ENCODE peak calls at places on chromosomes 4 and X, in nine cellular contexts. One of them, this sample, is unnamed.

GRCh38 chr4:184645904-184646610 is 3.2 kb downstream of the CASP3 start:
- DNase-seq in cardiac muscle cell: no peak
- DNase-seq in T-helper 2 cell: no peak
- DNase-seq in activated T-cell treated with anti-CD3 and anti-CD28 coated beads for 1 hour: no peak
- DNase-seq in progenitor cell of endocrine pancreas: no peak
- DNase-seq in NCI-H526: peak
- DNase-seq in iris pigment epithelial cell: no peak
- DNase-seq in body of pancreas: no peak
- DNase-seq in NCI-H1105: no peak
- DNase-seq in this sample: no peak

GRCh38 chr4:154569028-154569427 is 6.2 kb downstream of the FGB start:
- DNase-seq in body of pancreas: no peak
- DNase-seq in NCI-H1105: no peak
- DNase-seq in iris pigment epithelial cell: peak
- DNase-seq in T-helper 2 cell: no peak
- DNase-seq in cardiac muscle cell: no peak
- DNase-seq in NCI-H526: no peak
- DNase-seq in activated T-cell treated with anti-CD3 and anti-CD28 coated beads for 1 hour: no peak
- DNase-seq in progenitor cell of endocrine pancreas: no peak
- DNase-seq in this sample: no peak

GRCh38 chr4:5079581-5079980 is 28.3 kb downstream of the STK32B start:
- DNase-seq in iris pigment epithelial cell: no peak
- DNase-seq in T-helper 2 cell: no peak
- DNase-seq in NCI-H1105: no peak
- DNase-seq in progenitor cell of endocrine pancreas: no peak
- DNase-seq in NCI-H526: no peak
- DNase-seq in cardiac muscle cell: no peak
- DNase-seq in body of pancreas: no peak
- DNase-seq in activated T-cell treated with anti-CD3 and anti-CD28 coated beads for 1 hour: no peak
- DNase-seq in this sample: no peak

GRCh38 chr4:91116861-91117260 is 989.7 kb downstream of the CCSER1 start:
- DNase-seq in progenitor cell of endocrine pancreas: no peak
- DNase-seq in cardiac muscle cell: no peak
- DNase-seq in NCI-H526: peak
- DNase-seq in body of pancreas: no peak
- DNase-seq in NCI-H1105: no peak
- DNase-seq in T-helper 2 cell: no peak
- DNase-seq in iris pigment epithelial cell: peak
- DNase-seq in activated T-cell treated with anti-CD3 and anti-CD28 coated beads for 1 hour: no peak
- DNase-seq in this sample: no peak

GRCh38 chrX:68183612-68184214 is 249.6 kb downstream of the OPHN1 start:
- DNase-seq in NCI-H1105: no peak
- DNase-seq in NCI-H526: peak
- DNase-seq in cardiac muscle cell: peak
- DNase-seq in progenitor cell of endocrine pancreas: no peak
- DNase-seq in body of pancreas: no peak
- DNase-seq in iris pigment epithelial cell: peak
- DNase-seq in T-helper 2 cell: no peak
- DNase-seq in activated T-cell treated with anti-CD3 and anti-CD28 coated beads for 1 hour: no peak
- DNase-seq in this sample: no peak

GRCh38 chrX:76439188-76439587 is 11.7 kb downstream of the MAGEE1 start:
- DNase-seq in progenitor cell of endocrine pancreas: no peak
- DNase-seq in NCI-H526: no peak
- DNase-seq in T-helper 2 cell: no peak
- DNase-seq in iris pigment epithelial cell: no peak
- DNase-seq in body of pancreas: no peak
- DNase-seq in activated T-cell treated with anti-CD3 and anti-CD28 coated beads for 1 hour: no peak
- DNase-seq in NCI-H1105: no peak
- DNase-seq in cardiac muscle cell: no peak
- DNase-seq in this sample: no peak

GRCh38 chrX:82782014-82782413 is 726.1 kb upstream of the POU3F4 start:
- DNase-seq in iris pigment epithelial cell: no peak
- DNase-seq in cardiac muscle cell: no peak
- DNase-seq in body of pancreas: no peak
- DNase-seq in NCI-H526: no peak
- DNase-seq in NCI-H1105: no peak
- DNase-seq in T-helper 2 cell: no peak
- DNase-seq in progenitor cell of endocrine pancreas: no peak
- DNase-seq in activated T-cell treated with anti-CD3 and anti-CD28 coated beads for 1 hour: no peak
- DNase-seq in this sample: no peak

GRCh38 chr4:65391814-65392213 is 278.5 kb downstream of the EPHA5 start:
- DNase-seq in cardiac muscle cell: no peak
- DNase-seq in NCI-H1105: no peak
- DNase-seq in T-helper 2 cell: no peak
- DNase-seq in iris pigment epithelial cell: peak
- DNase-seq in progenitor cell of endocrine pancreas: no peak
- DNase-seq in NCI-H526: no peak
- DNase-seq in body of pancreas: no peak
- DNase-seq in activated T-cell treated with anti-CD3 and anti-CD28 coated beads for 1 hour: no peak
- DNase-seq in this sample: no peak

GRCh38 chr4:137558951-137559350 is 26.7 kb upstream of the PCDH18 start:
- DNase-seq in NCI-H1105: no peak
- DNase-seq in iris pigment epithelial cell: peak
- DNase-seq in NCI-H526: no peak
- DNase-seq in body of pancreas: no peak
- DNase-seq in cardiac muscle cell: no peak
- DNase-seq in progenitor cell of endocrine pancreas: no peak
- DNase-seq in activated T-cell treated with anti-CD3 and anti-CD28 coated beads for 1 hour: no peak
- DNase-seq in T-helper 2 cell: no peak
- DNase-seq in this sample: no peak

GRCh38 chrX:68307767-68308166 is 125.5 kb downstream of the OPHN1 start:
- DNase-seq in cardiac muscle cell: no peak
- DNase-seq in NCI-H1105: no peak
- DNase-seq in NCI-H526: no peak
- DNase-seq in activated T-cell treated with anti-CD3 and anti-CD28 coated beads for 1 hour: no peak
- DNase-seq in T-helper 2 cell: no peak
- DNase-seq in iris pigment epithelial cell: peak
- DNase-seq in body of pancreas: no peak
- DNase-seq in progenitor cell of endocrine pancreas: no peak
- DNase-seq in this sample: no peak

GRCh38 chr4:42655921-42656735 is 777 bp downstream of the ATP8A1 start:
- DNase-seq in body of pancreas: peak
- DNase-seq in iris pigment epithelial cell: peak
- DNase-seq in activated T-cell treated with anti-CD3 and anti-CD28 coated beads for 1 hour: peak
- DNase-seq in NCI-H1105: no peak
- DNase-seq in cardiac muscle cell: peak
- DNase-seq in progenitor cell of endocrine pancreas: peak
- DNase-seq in NCI-H526: peak
- DNase-seq in T-helper 2 cell: peak
- DNase-seq in this sample: peak

GRCh38 chrX:148133099-148133725 is 152.1 kb downstream of the FMR1NB start:
- DNase-seq in activated T-cell treated with anti-CD3 and anti-CD28 coated beads for 1 hour: no peak
- DNase-seq in body of pancreas: no peak
- DNase-seq in NCI-H526: peak
- DNase-seq in NCI-H1105: peak
- DNase-seq in progenitor cell of endocrine pancreas: no peak
- DNase-seq in iris pigment epithelial cell: no peak
- DNase-seq in T-helper 2 cell: no peak
- DNase-seq in cardiac muscle cell: no peak
- DNase-seq in this sample: no peak

GRCh38 chr4:93684571-93684970 is 144.0 kb upstream of the ATOH1 start:
- DNase-seq in progenitor cell of endocrine pancreas: no peak
- DNase-seq in cardiac muscle cell: no peak
- DNase-seq in activated T-cell treated with anti-CD3 and anti-CD28 coated beads for 1 hour: no peak
- DNase-seq in NCI-H1105: no peak
- DNase-seq in NCI-H526: no peak
- DNase-seq in iris pigment epithelial cell: no peak
- DNase-seq in body of pancreas: no peak
- DNase-seq in T-helper 2 cell: no peak
- DNase-seq in this sample: no peak

GRCh38 chr4:98110214-98110613 is 33.1 kb downstream of the STPG2 start:
- DNase-seq in body of pancreas: no peak
- DNase-seq in iris pigment epithelial cell: no peak
- DNase-seq in activated T-cell treated with anti-CD3 and anti-CD28 coated beads for 1 hour: no peak
- DNase-seq in NCI-H1105: no peak
- DNase-seq in cardiac muscle cell: no peak
- DNase-seq in T-helper 2 cell: no peak
- DNase-seq in NCI-H526: no peak
- DNase-seq in progenitor cell of endocrine pancreas: no peak
- DNase-seq in this sample: no peak

GRCh38 chrX:123477673-123478072 is 255.2 kb downstream of the THOC2 start:
- DNase-seq in activated T-cell treated with anti-CD3 and anti-CD28 coated beads for 1 hour: no peak
- DNase-seq in progenitor cell of endocrine pancreas: no peak
- DNase-seq in NCI-H526: no peak
- DNase-seq in cardiac muscle cell: no peak
- DNase-seq in iris pigment epithelial cell: no peak
- DNase-seq in body of pancreas: no peak
- DNase-seq in NCI-H1105: no peak
- DNase-seq in T-helper 2 cell: no peak
- DNase-seq in this sample: no peak

GRCh38 chr4:39706829-39707511 is 9.0 kb downstream of the UBE2K start:
- DNase-seq in cardiac muscle cell: no peak
- DNase-seq in NCI-H1105: no peak
- DNase-seq in progenitor cell of endocrine pancreas: no peak
- DNase-seq in body of pancreas: no peak
- DNase-seq in NCI-H526: no peak
- DNase-seq in activated T-cell treated with anti-CD3 and anti-CD28 coated beads for 1 hour: no peak
- DNase-seq in iris pigment epithelial cell: peak
- DNase-seq in T-helper 2 cell: no peak
- DNase-seq in this sample: no peak

GRCh38 chr4:153166971-153167501 is 37.2 kb upstream of the TRIM2 start:
- DNase-seq in body of pancreas: no peak
- DNase-seq in NCI-H1105: no peak
- DNase-seq in progenitor cell of endocrine pancreas: no peak
- DNase-seq in NCI-H526: no peak
- DNase-seq in cardiac muscle cell: no peak
- DNase-seq in T-helper 2 cell: no peak
- DNase-seq in activated T-cell treated with anti-CD3 and anti-CD28 coated beads for 1 hour: no peak
- DNase-seq in iris pigment epithelial cell: peak
- DNase-seq in this sample: no peak

GRCh38 chr4:27005512-27006246 is 145.0 kb downstream of the STIM2 start:
- DNase-seq in progenitor cell of endocrine pancreas: no peak
- DNase-seq in activated T-cell treated with anti-CD3 and anti-CD28 coated beads for 1 hour: no peak
- DNase-seq in NCI-H526: no peak
- DNase-seq in NCI-H1105: no peak
- DNase-seq in body of pancreas: no peak
- DNase-seq in cardiac muscle cell: no peak
- DNase-seq in T-helper 2 cell: no peak
- DNase-seq in iris pigment epithelial cell: peak
- DNase-seq in this sample: no peak

GRCh38 chr4:79273918-79274317 is 51.9 kb downstream of the NAA11 start:
- DNase-seq in cardiac muscle cell: no peak
- DNase-seq in T-helper 2 cell: no peak
- DNase-seq in iris pigment epithelial cell: no peak
- DNase-seq in NCI-H526: no peak
- DNase-seq in NCI-H1105: no peak
- DNase-seq in progenitor cell of endocrine pancreas: no peak
- DNase-seq in body of pancreas: no peak
- DNase-seq in activated T-cell treated with anti-CD3 and anti-CD28 coated beads for 1 hour: no peak
- DNase-seq in this sample: no peak

GRCh38 chr4:102552781-102553180 is 51.6 kb downstream of the NFKB1 start:
- DNase-seq in NCI-H526: no peak
- DNase-seq in T-helper 2 cell: no peak
- DNase-seq in NCI-H1105: no peak
- DNase-seq in body of pancreas: no peak
- DNase-seq in progenitor cell of endocrine pancreas: no peak
- DNase-seq in activated T-cell treated with anti-CD3 and anti-CD28 coated beads for 1 hour: no peak
- DNase-seq in iris pigment epithelial cell: peak
- DNase-seq in cardiac muscle cell: no peak
- DNase-seq in this sample: no peak

GRCh38 chr4:142331646-142332045 is 514.5 kb downstream of the INPP4B start:
- DNase-seq in NCI-H1105: no peak
- DNase-seq in iris pigment epithelial cell: peak
- DNase-seq in cardiac muscle cell: no peak
- DNase-seq in activated T-cell treated with anti-CD3 and anti-CD28 coated beads for 1 hour: no peak
- DNase-seq in T-helper 2 cell: no peak
- DNase-seq in body of pancreas: no peak
- DNase-seq in progenitor cell of endocrine pancreas: no peak
- DNase-seq in NCI-H526: no peak
- DNase-seq in this sample: no peak

GRCh38 chr4:85964298-85964697 is 395.6 kb downstream of the MAPK10 start:
- DNase-seq in NCI-H1105: no peak
- DNase-seq in T-helper 2 cell: no peak
- DNase-seq in activated T-cell treated with anti-CD3 and anti-CD28 coated beads for 1 hour: no peak
- DNase-seq in body of pancreas: no peak
- DNase-seq in progenitor cell of endocrine pancreas: no peak
- DNase-seq in cardiac muscle cell: no peak
- DNase-seq in iris pigment epithelial cell: no peak
- DNase-seq in NCI-H526: peak
- DNase-seq in this sample: no peak

GRCh38 chr4:102614801-102615200 is 113.6 kb downstream of the NFKB1 start:
- DNase-seq in NCI-H1105: no peak
- DNase-seq in iris pigment epithelial cell: no peak
- DNase-seq in activated T-cell treated with anti-CD3 and anti-CD28 coated beads for 1 hour: no peak
- DNase-seq in T-helper 2 cell: no peak
- DNase-seq in body of pancreas: no peak
- DNase-seq in NCI-H526: no peak
- DNase-seq in cardiac muscle cell: no peak
- DNase-seq in progenitor cell of endocrine pancreas: no peak
- DNase-seq in this sample: peak

GRCh38 chr4:27066591-27066990 is 205.9 kb downstream of the STIM2 start:
- DNase-seq in activated T-cell treated with anti-CD3 and anti-CD28 coated beads for 1 hour: no peak
- DNase-seq in T-helper 2 cell: no peak
- DNase-seq in cardiac muscle cell: no peak
- DNase-seq in NCI-H1105: no peak
- DNase-seq in iris pigment epithelial cell: no peak
- DNase-seq in progenitor cell of endocrine pancreas: no peak
- DNase-seq in body of pancreas: peak
- DNase-seq in NCI-H526: no peak
- DNase-seq in this sample: no peak

GRCh38 chr4:88002786-88003185 is 4.6 kb upstream of the PKD2 start:
- DNase-seq in T-helper 2 cell: no peak
- DNase-seq in NCI-H1105: no peak
- DNase-seq in NCI-H526: no peak
- DNase-seq in iris pigment epithelial cell: no peak
- DNase-seq in progenitor cell of endocrine pancreas: no peak
- DNase-seq in cardiac muscle cell: no peak
- DNase-seq in activated T-cell treated with anti-CD3 and anti-CD28 coated beads for 1 hour: no peak
- DNase-seq in body of pancreas: no peak
- DNase-seq in this sample: no peak

GRCh38 chrX:145002776-145003175 is 244.5 kb upstream of the SPANXN1 start:
- DNase-seq in cardiac muscle cell: no peak
- DNase-seq in T-helper 2 cell: no peak
- DNase-seq in body of pancreas: no peak
- DNase-seq in progenitor cell of endocrine pancreas: no peak
- DNase-seq in iris pigment epithelial cell: peak
- DNase-seq in activated T-cell treated with anti-CD3 and anti-CD28 coated beads for 1 hour: no peak
- DNase-seq in NCI-H526: no peak
- DNase-seq in NCI-H1105: no peak
- DNase-seq in this sample: no peak

GRCh38 chr4:174023641-174024040 is 259.8 kb downstream of the FBXO8 start:
- DNase-seq in iris pigment epithelial cell: peak
- DNase-seq in NCI-H526: no peak
- DNase-seq in progenitor cell of endocrine pancreas: no peak
- DNase-seq in body of pancreas: no peak
- DNase-seq in activated T-cell treated with anti-CD3 and anti-CD28 coated beads for 1 hour: no peak
- DNase-seq in cardiac muscle cell: no peak
- DNase-seq in NCI-H1105: no peak
- DNase-seq in T-helper 2 cell: no peak
- DNase-seq in this sample: no peak

GRCh38 chr4:99159699-99160098 is 15.6 kb upstream of the ADH4 start:
- DNase-seq in NCI-H526: no peak
- DNase-seq in NCI-H1105: no peak
- DNase-seq in cardiac muscle cell: no peak
- DNase-seq in body of pancreas: no peak
- DNase-seq in activated T-cell treated with anti-CD3 and anti-CD28 coated beads for 1 hour: no peak
- DNase-seq in T-helper 2 cell: no peak
- DNase-seq in iris pigment epithelial cell: no peak
- DNase-seq in progenitor cell of endocrine pancreas: no peak
- DNase-seq in this sample: no peak

GRCh38 chr4:73434311-73434710 is 1.7 kb upstream of the AFP start:
- DNase-seq in T-helper 2 cell: no peak
- DNase-seq in body of pancreas: no peak
- DNase-seq in progenitor cell of endocrine pancreas: no peak
- DNase-seq in NCI-H526: peak
- DNase-seq in iris pigment epithelial cell: peak
- DNase-seq in cardiac muscle cell: peak
- DNase-seq in NCI-H1105: no peak
- DNase-seq in activated T-cell treated with anti-CD3 and anti-CD28 coated beads for 1 hour: no peak
- DNase-seq in this sample: no peak

GRCh38 chr4:145043306-145043705 is 54.7 kb downstream of the ANAPC10 start:
- DNase-seq in iris pigment epithelial cell: no peak
- DNase-seq in cardiac muscle cell: no peak
- DNase-seq in body of pancreas: no peak
- DNase-seq in activated T-cell treated with anti-CD3 and anti-CD28 coated beads for 1 hour: no peak
- DNase-seq in T-helper 2 cell: no peak
- DNase-seq in NCI-H526: peak
- DNase-seq in progenitor cell of endocrine pancreas: no peak
- DNase-seq in NCI-H1105: no peak
- DNase-seq in this sample: no peak

GRCh38 chrX:39953879-39954278 is 143.9 kb downstream of the BCOR start:
- DNase-seq in NCI-H526: peak
- DNase-seq in iris pigment epithelial cell: peak
- DNase-seq in body of pancreas: peak
- DNase-seq in cardiac muscle cell: peak
- DNase-seq in progenitor cell of endocrine pancreas: no peak
- DNase-seq in activated T-cell treated with anti-CD3 and anti-CD28 coated beads for 1 hour: no peak
- DNase-seq in NCI-H1105: no peak
- DNase-seq in T-helper 2 cell: no peak
- DNase-seq in this sample: no peak

This sample was measured in effector memory CD8-positive, alpha-beta T cell.